ENCODE peak calls at places on chromosomes 11 and 22, in seven cellular contexts. M, B, D, R, Z, W and X are unnamed samples.

GRCh38 chr11:134154441-134154840 is 69.3 kb downstream of the NCAPD3 start:
- DNase-seq in M (no peak), B (no peak), D (no peak), R (no peak), Z (no peak), W (no peak), X (no peak)

GRCh38 chr11:28863422-28863821 is 755.2 kb downstream of the METTL15 start:
- DNase-seq in M (no peak), B (no peak), D (no peak), R (no peak), Z (no peak), W (no peak), X (no peak)

GRCh38 chr11:93895106-93895862 is 44.9 kb upstream of the VSTM5 start:
- DNase-seq in M (peak), B (peak), D (peak), R (peak), Z (no peak), W (peak), X (peak)

GRCh38 chr11:2577071-2578005 is 122.5 kb downstream of the KCNQ1OT1 start:
- DNase-seq in M (no peak), B (no peak), D (no peak), R (no peak), Z (no peak), W (no peak), X (no peak)

GRCh38 chr22:19728271-19728670 is 4.9 kb downstream of the GP1BB start:
- DNase-seq in M (no peak), B (no peak), D (no peak), R (no peak), Z (no peak), W (no peak), X (no peak)

GRCh38 chr11:10669258-10670033 is 24.1 kb downstream of the IRAG1 start:
- DNase-seq in M (peak), B (peak), D (peak), R (no peak), Z (no peak), W (no peak), X (peak)

GRCh38 chr11:75330279-75330678 is 21.2 kb downstream of the ARRB1 start:
- DNase-seq in M (no peak), B (no peak), D (no peak), R (no peak), Z (no peak), W (no peak), X (no peak)

GRCh38 chr11:126415669-126416420 is 60.4 kb downstream of the ST3GAL4 start:
- DNase-seq in M (peak), B (no peak), D (no peak), R (no peak), Z (no peak), W (no peak), X (no peak)

GRCh38 chr11:291281-292210 is 2.6 kb downstream of the PGGHG start:
- DNase-seq in M (no peak), B (no peak), D (no peak), R (no peak), Z (no peak), W (no peak), X (no peak)

GRCh38 chr22:48940266-48940987 is 887.2 kb downstream of the BRD1 start:
- DNase-seq in M (no peak), B (no peak), D (no peak), R (no peak), Z (no peak), W (no peak), X (no peak)

GRCh38 chr11:131423715-131424114 is 53.3 kb downstream of the NTM start:
- DNase-seq in M (peak), B (no peak), D (no peak), R (no peak), Z (no peak), W (no peak), X (peak)

GRCh38 chr11:128492461-128492860 is 94.9 kb downstream of the ETS1 start:
- DNase-seq in M (peak), B (no peak), D (no peak), R (no peak), Z (no peak), W (no peak), X (peak)

GRCh38 chr11:102047305-102047924 is at the start of gene CFAP300:
- DNase-seq in M (peak), B (peak), D (peak), R (peak), Z (peak), W (peak), X (peak)

GRCh38 chr11:27926981-27927481 is 180.9 kb downstream of the KIF18A start:
- DNase-seq in M (peak), B (no peak), D (peak), R (no peak), Z (no peak), W (peak), X (peak)

GRCh38 chr11:111582881-111583280 is 19.4 kb upstream of the SIK2 start:
- DNase-seq in M (no peak), B (no peak), D (no peak), R (no peak), Z (no peak), W (no peak), X (no peak)

GRCh38 chr11:71948314-71949027 is 19.6 kb downstream of the RNF121 start:
- DNase-seq in M (no peak), B (no peak), D (no peak), R (no peak), Z (no peak), W (no peak), X (no peak)

GRCh38 chr11:33040862-33041453 is 1.6 kb downstream of the TCP11L1 start:
- DNase-seq in M (no peak), B (no peak), D (no peak), R (no peak), Z (no peak), W (no peak), X (no peak)

GRCh38 chr22:38861927-38862326 is 10.1 kb downstream of the CBX6 start:
- DNase-seq in M (no peak), B (no peak), D (no peak), R (no peak), Z (no peak), W (no peak), X (no peak)

GRCh38 chr11:568306-569259 is 7.7 kb upstream of the PHRF1 start:
- DNase-seq in M (peak), B (peak), D (peak), R (peak), Z (peak), W (peak), X (peak)

GRCh38 chr11:115182282-115182952 is 321.8 kb downstream of the CADM1 start:
- DNase-seq in M (no peak), B (no peak), D (no peak), R (no peak), Z (no peak), W (no peak), X (no peak)

GRCh38 chr22:45246060-45246985 is 5.6 kb upstream of the KIAA0930 start:
- DNase-seq in M (peak), B (no peak), D (peak), R (peak), Z (no peak), W (peak), X (peak)

GRCh38 chr11:42806191-42806590 is 505.6 kb upstream of the API5 start:
- DNase-seq in M (no peak), B (no peak), D (no peak), R (no peak), Z (no peak), W (no peak), X (no peak)

GRCh38 chr11:124801014-124801413 is 808 bp upstream of the MSANTD2 start:
- DNase-seq in M (peak), B (no peak), D (peak), R (peak), Z (no peak), W (no peak), X (peak)

GRCh38 chr22:46881373-46882118 is 119.1 kb downstream of the TBC1D22A start:
- DNase-seq in M (no peak), B (no peak), D (peak), R (peak), Z (no peak), W (no peak), X (peak)